ENCODE peak calls at places on chromosomes 1 and 21, in seven cellular contexts. W is posterior cingulate gyrus, K is nucleus accumbens, Z is mesothelial cell of epicardium, T is mesendoderm, O is activated T-cell treated with anti-CD3 and anti-CD28 coated beads for 24 hours, X is AG09309. Q is an unnamed sample.

GRCh38 chr1:25238046-25238445 is 5.7 kb upstream of the SYF2 start:
- DNase-seq in T (no peak), O (no peak), K (no peak), X (no peak), W (no peak), Z (no peak), Q (no peak)

GRCh38 chr1:18948048-18948912 is 8.2 kb downstream of the IFFO2 start:
- DNase-seq in K (no peak), Z (no peak), O (no peak), W (no peak), T (no peak), X (no peak), Q (no peak)

GRCh38 chr21:27269646-27270045 is 302.8 kb upstream of the ADAMTS5 start:
- DNase-seq in T (peak; percentile 40), Z (no peak), W (no peak), K (no peak), X (peak; percentile 78), O (no peak), Q (peak; percentile 80)

GRCh38 chr1:86852737-86853408 is 61.1 kb downstream of the SELENOF start:
- DNase-seq in W (no peak), K (no peak), T (no peak), Z (no peak), O (no peak), X (no peak), Q (no peak)

GRCh38 chr1:226436855-226437491 is 29.1 kb upstream of the PARP1 start:
- DNase-seq in X (no peak), K (no peak), O (no peak), W (no peak), T (no peak), Z (no peak), Q (no peak)

GRCh38 chr1:236063919-236064673 is 794 bp downstream of the NID1 start:
- DNase-seq in K (peak; percentile 40), Z (peak; percentile 54), X (no peak), W (no peak), T (peak; percentile 56), O (no peak), Q (no peak)

GRCh38 chr21:35223480-35224156 is 174.5 kb upstream of the RUNX1 start:
- DNase-seq in K (no peak), O (no peak), Z (no peak), T (no peak), W (no peak), X (no peak), Q (no peak)

GRCh38 chr1:61182049-61182448 is 99.7 kb downstream of the NFIA start:
- DNase-seq in T (no peak), O (no peak), K (no peak), Z (no peak), X (no peak), W (no peak), Q (peak; percentile 31)

GRCh38 chr1:76110662-76111061 is 36.1 kb downstream of the ST6GALNAC3 start:
- DNase-seq in X (no peak), Z (no peak), K (no peak), W (no peak), O (no peak), T (no peak), Q (no peak)

GRCh38 chr1:26405281-26405915 is 5.2 kb upstream of the LIN28A start:
- DNase-seq in T (no peak), O (no peak), Z (no peak), W (no peak), X (no peak), K (no peak), Q (no peak)

GRCh38 chr1:43468403-43468802 is 14.7 kb upstream of the HYI start:
- DNase-seq in Z (no peak), W (no peak), X (no peak), T (no peak), O (no peak), K (no peak), Q (no peak)